ENCODE peak calls at places on chromosome 15, in six cellular contexts. O, Y, A, V, K and F are unnamed samples.

GRCh38 chr15:25825215-25825614 is 37.9 kb downstream of the ATP10A start:
- DNase-seq in V (no peak), A (no peak), K (no peak), O (no peak), Y (no peak), F (no peak)

GRCh38 chr15:90496791-90497190 is 32.9 kb upstream of the CRTC3 start:
- DNase-seq in Y (no peak), K (no peak), O (no peak), V (no peak), A (no peak), F (no peak)

GRCh38 chr15:101431748-101432147 is 57.8 kb downstream of the PCSK6 start:
- DNase-seq in O (no peak), Y (no peak), K (no peak), A (no peak), V (no peak), F (no peak)

GRCh38 chr15:77542491-77543001 is 90.2 kb downstream of the LINGO1 start:
- DNase-seq in K (no peak), Y (no peak), A (no peak), V (peak; percentile 84), O (no peak), F (peak; percentile 22)

GRCh38 chr15:25184356-25185155 is 229.8 kb downstream of the SNRPN start:
- DNase-seq in A (no peak), Y (no peak), K (no peak), V (no peak), O (no peak), F (no peak)

GRCh38 chr15:31306426-31307269 is 20.0 kb upstream of the KLF13 start:
- DNase-seq in A (no peak), O (no peak), K (no peak), V (no peak), Y (peak; percentile 89), F (no peak)

GRCh38 chr15:43463998-43464397 is 29.0 kb downstream of the TP53BP1 start:
- DNase-seq in Y (no peak), K (no peak), V (no peak), A (no peak), O (no peak), F (no peak)

GRCh38 chr15:85386261-85386660 is 5.9 kb downstream of the AKAP13 start:
- DNase-seq in V (no peak), A (no peak), O (no peak), Y (no peak), K (no peak), F (no peak)

GRCh38 chr15:60967728-60968127 is 261.4 kb downstream of the RORA start:
- DNase-seq in K (no peak), Y (no peak), V (no peak), A (no peak), O (no peak), F (no peak)

GRCh38 chr15:70478251-70478990 is 284.9 kb downstream of the UACA start:
- DNase-seq in V (no peak), K (no peak), Y (no peak), A (peak; percentile 78), O (peak; percentile 80), F (no peak)

GRCh38 chr15:66829551-66830131 is 127.6 kb downstream of the SMAD6 start:
- DNase-seq in O (no peak), K (no peak), V (no peak), A (no peak), Y (no peak), F (no peak)

GRCh38 chr15:32721594-32721993 is 3.8 kb downstream of the GREM1 start:
- DNase-seq in V (no peak), A (no peak), Y (no peak), O (no peak), K (no peak), F (no peak)

GRCh38 chr15:75067123-75067854 is 43.9 kb downstream of the PPCDC start:
- DNase-seq in V (peak; percentile 92), O (peak; percentile 91), A (no peak), Y (no peak), K (no peak), F (peak; percentile 49)

GRCh38 chr15:31974855-31975421 is 55.4 kb upstream of the CHRNA7 start:
- DNase-seq in V (peak; percentile 8), K (no peak), A (no peak), Y (peak; percentile 13), O (peak; percentile 34), F (peak; percentile 16)

GRCh38 chr15:98801234-98801561 is 152.9 kb downstream of the IGF1R start:
- DNase-seq in Y (peak; percentile 64), K (no peak), O (no peak), V (no peak), A (no peak), F (no peak)

GRCh38 chr15:85858586-85859375 is 64.1 kb upstream of the KLHL25 start:
- DNase-seq in Y (peak; percentile 24), K (peak; percentile 16), O (peak; percentile 80), V (peak; percentile 54), A (peak; percentile 71), F (peak; percentile 88)

GRCh38 chr15:82312611-82313349 is 36.5 kb downstream of the GOLGA6L10 start:
- DNase-seq in Y (no peak), K (no peak), O (no peak), V (peak; percentile 27), A (no peak), F (no peak)

GRCh38 chr15:39934415-39935044 is 615 bp downstream of the EIF2AK4 start:
- DNase-seq in A (no peak), V (no peak), O (no peak), K (no peak), Y (no peak), F (no peak)